ENCODE peak calls at places on chromosomes 4 and X, in five cellular contexts. T is activated naive CD4-positive, alpha-beta T cell treated with Interleukin-2 at 50 U/mL for 16 hours; G is CD4-positive, alpha-beta T cell; R is hypothalamus; J is AG08395. O is an unnamed sample.

GRCh38 chr4:165288639-165289428 is 38.6 kb upstream of the MSMO1 start:
- DNase-seq in T (no peak), G (no peak), R (no peak), J (peak), O (no peak)

GRCh38 chr4:6771229-6771671 is 11.3 kb upstream of the KIAA0232 start:
- DNase-seq in T (no peak), G (no peak), R (no peak), J (peak), O (no peak)

GRCh38 chr4:133151301-133151680 is 2.2 kb downstream of the PCDH10 start:
- DNase-seq in T (no peak), G (no peak), R (peak), J (no peak), O (no peak)

GRCh38 chr4:26943391-26943790 is 82.8 kb downstream of the STIM2 start:
- DNase-seq in T (no peak), G (no peak), R (no peak), J (no peak), O (no peak)

GRCh38 chr4:5045099-5045498 is 6.2 kb upstream of the STK32B start:
- DNase-seq in T (no peak), G (no peak), R (no peak), J (peak), O (no peak)

GRCh38 chr4:75696036-75696435 is 22.8 kb upstream of the G3BP2 start:
- DNase-seq in T (no peak), G (no peak), R (no peak), J (no peak), O (no peak)

GRCh38 chrX:7108995-7109634 is 38.4 kb upstream of the STS start:
- DNase-seq in T (no peak), G (no peak), R (peak), J (peak), O (no peak)

GRCh38 chr4:177569443-177569842 is 127.2 kb upstream of the AGA start:
- DNase-seq in T (no peak), G (no peak), R (no peak), J (no peak), O (no peak)

GRCh38 chr4:47278631-47279030 is 184.9 kb downstream of the COMMD8 start:
- DNase-seq in T (no peak), G (no peak), R (no peak), J (no peak), O (no peak)

GRCh38 chr4:154368060-154368459 is 123.5 kb downstream of the DCHS2 start:
- DNase-seq in T (no peak), G (no peak), R (no peak), J (no peak), O (no peak)

GRCh38 chrX:131827935-131828334 is 195.2 kb upstream of the STK26 start:
- DNase-seq in T (peak), G (no peak), R (no peak), J (no peak), O (no peak)

GRCh38 chr4:24622435-24622834 is 38.1 kb upstream of the DHX15 start:
- DNase-seq in T (no peak), G (no peak), R (no peak), J (no peak), O (no peak)

GRCh38 chrX:108537005-108537404 is 97.4 kb downstream of the COL4A5 start:
- DNase-seq in T (no peak), G (no peak), R (no peak), J (peak), O (no peak)

GRCh38 chrX:35841872-35842271 is 43.7 kb downstream of the MAGEB16 start:
- DNase-seq in T (no peak), G (no peak), R (no peak), J (no peak), O (no peak)

GRCh38 chr4:1517592-1518411 is 111.6 kb upstream of the NKX1-1 start:
- DNase-seq in T (no peak), G (no peak), R (no peak), J (no peak), O (peak)

GRCh38 chr4:47209833-47210232 is 178.5 kb downstream of the GABRB1 start:
- DNase-seq in T (no peak), G (no peak), R (no peak), J (no peak), O (no peak)

GRCh38 chr4:15234585-15235126 is 193.2 kb upstream of the C1QTNF7 start:
- DNase-seq in T (no peak), G (no peak), R (no peak), J (peak), O (no peak)

GRCh38 chr4:1604706-1605205 is 79.4 kb downstream of the FAM53A start:
- DNase-seq in T (peak), G (no peak), R (no peak), J (no peak), O (peak)

GRCh38 chrX:138411048-138411447 is 300.5 kb downstream of the FGF13 start:
- DNase-seq in T (no peak), G (no peak), R (no peak), J (no peak), O (no peak)

GRCh38 chrX:39931554-39932282 is 166.0 kb downstream of the BCOR start:
- DNase-seq in T (no peak), G (no peak), R (no peak), J (peak), O (no peak)

GRCh38 chrX:100410901-100411801 is 1.1 kb upstream of the PCDH19 start:
- DNase-seq in T (no peak), G (no peak), R (no peak), J (no peak), O (peak)

GRCh38 chrX:118726887-118727685 is at the start of gene IL13RA1:
- DNase-seq in T (peak), G (no peak), R (no peak), J (peak), O (peak)

GRCh38 chr4:20883231-20883630 is 183.0 kb downstream of the PACRGL start:
- DNase-seq in T (no peak), G (no peak), R (no peak), J (no peak), O (no peak)

GRCh38 chr4:80265571-80266266 is 745 bp upstream of the FGF5 start:
- DNase-seq in T (no peak), G (no peak), R (no peak), J (peak), O (peak)

GRCh38 chr4:93416337-93417102 is 412.0 kb upstream of the ATOH1 start:
- DNase-seq in T (no peak), G (no peak), R (no peak), J (no peak), O (no peak)

GRCh38 chr4:41976775-41977516 is 4.6 kb upstream of the DCAF4L1 start:
- DNase-seq in T (no peak), G (no peak), R (no peak), J (no peak), O (no peak)

GRCh38 chr4:151219091-151219490 is 57.9 kb upstream of the PRSS48 start:
- DNase-seq in T (no peak), G (no peak), R (no peak), J (no peak), O (no peak)